ENCODE peak calls at places on chromosomes 11 and 22, in six cellular contexts. S is nephron progenitor cell, D is EH, H is T-helper 17 cell, V is choroid plexus epithelial cell, P is GM20000. E is an unnamed sample.

GRCh38 chr22:37472418-37473006 is 13.7 kb downstream of the MFNG start:
- DNase-seq in S (peak), D (peak), H (peak), V (peak), P (no peak), E (no peak)

GRCh38 chr11:77871855-77872254 is 50.9 kb downstream of the AAMDC start:
- DNase-seq in S (no peak), D (no peak), H (no peak), V (no peak), P (no peak), E (no peak)

GRCh38 chr22:43308451-43309235 is 34.5 kb downstream of the SCUBE1 start:
- DNase-seq in S (no peak), D (no peak), H (no peak), V (no peak), P (no peak), E (no peak)

GRCh38 chr22:37021710-37022482 is 2.4 kb downstream of the MPST start:
- DNase-seq in S (peak), D (peak), H (peak), V (peak), P (peak), E (peak)

GRCh38 chr11:36596880-36597279 is 1.2 kb downstream of the RAG2 start:
- DNase-seq in S (no peak), D (no peak), H (no peak), V (no peak), P (no peak), E (no peak)

GRCh38 chr22:34638128-34638527 is 427.8 kb upstream of the ISX start:
- DNase-seq in S (no peak), D (no peak), H (no peak), V (no peak), P (no peak), E (no peak)

GRCh38 chr11:117239295-117239694 is 6.8 kb downstream of the RNF214 start:
- DNase-seq in S (no peak), D (peak), H (no peak), V (peak), P (no peak), E (no peak)

GRCh38 chr11:129214710-129215295 is 22.7 kb upstream of the ARHGAP32 start:
- DNase-seq in S (no peak), D (no peak), H (no peak), V (no peak), P (no peak), E (no peak)

GRCh38 chr22:40462195-40462988 is 92.0 kb downstream of the SGSM3 start:
- DNase-seq in S (no peak), D (no peak), H (no peak), V (no peak), P (peak), E (no peak)

GRCh38 chr22:29553391-29554224 is at the start of gene THOC5:
- DNase-seq in S (peak), D (peak), H (peak), V (peak), P (peak), E (peak)

GRCh38 chr11:127108838-127109237 is 108.3 kb upstream of the KIRREL3 start:
- DNase-seq in S (no peak), D (no peak), H (no peak), V (no peak), P (no peak), E (no peak)

GRCh38 chr22:40511604-40512003 is 124.9 kb downstream of the MRTFA start:
- DNase-seq in S (no peak), D (peak), H (no peak), V (no peak), P (no peak), E (no peak)

GRCh38 chr22:23058481-23059336 is 11.6 kb upstream of the GNAZ start:
- DNase-seq in S (no peak), D (no peak), H (no peak), V (no peak), P (no peak), E (no peak)

GRCh38 chr11:8038811-8039529 is 42.0 kb upstream of the TUB start:
- DNase-seq in S (no peak), D (no peak), H (no peak), V (no peak), P (no peak), E (no peak)

GRCh38 chr11:126968915-126969314 is 31.7 kb downstream of the KIRREL3 start:
- DNase-seq in S (no peak), D (peak), H (no peak), V (no peak), P (no peak), E (no peak)

GRCh38 chr22:48887394-48888332 is 940.0 kb downstream of the BRD1 start:
- DNase-seq in S (no peak), D (no peak), H (no peak), V (no peak), P (no peak), E (no peak)

GRCh38 chr11:66628061-66628603 is 10.4 kb upstream of the RBM4 start:
- DNase-seq in S (no peak), D (no peak), H (no peak), V (no peak), P (no peak), E (no peak)

GRCh38 chr11:105609341-105609781 is 512 bp upstream of the GRIA4 start:
- DNase-seq in S (peak), D (no peak), H (no peak), V (peak), P (peak), E (no peak)

GRCh38 chr11:132278801-132279574 is 908.6 kb downstream of the NTM start:
- DNase-seq in S (no peak), D (peak), H (no peak), V (peak), P (peak), E (no peak)

GRCh38 chr11:76185511-76185910 is 20.8 kb downstream of the WNT11 start:
- DNase-seq in S (no peak), D (no peak), H (no peak), V (no peak), P (no peak), E (no peak)